ENCODE peak calls at places on chromosomes 11 and 22, in ten cellular contexts. L is H4; M is kidney tubule cell; U is iPS-NIHi11; E is stimulated activated naive B cell treated with anti-CD40 and anti-IgM and Interleukin-4, amounts not matched to agents 10 μg/mL and 1 μg/mL and 100 μg/mL, for 72 hours; P is activated CD4-positive, alpha-beta T cell treated with anti-CD3 and anti-CD28 coated beads for 36 hours; Z is naive thymus-derived CD8-positive, alpha-beta T cell; Q is HuH-7; C is activated T-helper 9 cell treated with anti-CD3 and anti-CD28 coated beads, Interleukin-2, amount 50 U/mL, for 16 hours; S is AG04450. X is an unnamed sample.

GRCh38 chr11:45092901-45093760 is 53.3 kb upstream of the PRDM11 start:
- DNase-seq in L (no peak), M (peak), U (no peak), E (no peak), P (peak), Z (no peak), Q (no peak), C (no peak), S (no peak), X (no peak)

GRCh38 chr22:50691521-50691920 is 18.9 kb downstream of the SHANK3 start:
- DNase-seq in L (no peak), M (peak), U (no peak), E (no peak), P (peak), Z (no peak), Q (peak), C (no peak), S (no peak), X (peak)

GRCh38 chr22:29129644-29130201 is 56.9 kb downstream of the KREMEN1 start:
- DNase-seq in L (no peak), M (no peak), U (no peak), E (no peak), P (no peak), Z (no peak), Q (no peak), C (no peak), S (no peak), X (no peak)

GRCh38 chr11:134050541-134051383 is 18.1 kb upstream of the JAM3 start:
- DNase-seq in L (peak), M (peak), U (peak), E (peak), P (peak), Z (peak), Q (peak), C (peak), S (no peak), X (peak)

GRCh38 chr11:111792955-111793500 is 26.8 kb upstream of the PPP2R1B start:
- DNase-seq in L (no peak), M (no peak), U (no peak), E (no peak), P (no peak), Z (no peak), Q (no peak), C (no peak), S (no peak), X (no peak)

GRCh38 chr22:30289980-30290313 is 642 bp upstream of the CASTOR1 start:
- DNase-seq in L (no peak), M (no peak), U (no peak), E (no peak), P (no peak), Z (peak), Q (no peak), C (no peak), S (no peak), X (no peak)

GRCh38 chr22:45205624-45205925 is 35.1 kb downstream of the KIAA0930 start:
- DNase-seq in L (no peak), M (no peak), U (no peak), E (no peak), P (no peak), Z (no peak), Q (no peak), C (no peak), S (no peak), X (no peak)

GRCh38 chr11:43577566-43578264 is 102.8 kb upstream of the HSD17B12 start:
- DNase-seq in L (no peak), M (no peak), U (no peak), E (no peak), P (no peak), Z (no peak), Q (no peak), C (no peak), S (no peak), X (no peak)

GRCh38 chr22:35410663-35411034 is 10.7 kb downstream of the MCM5 start:
- DNase-seq in L (no peak), M (no peak), U (no peak), E (no peak), P (no peak), Z (no peak), Q (no peak), C (no peak), S (no peak), X (no peak)

GRCh38 chr11:64207247-64208085 is 945 bp downstream of the FERMT3 start:
- DNase-seq in L (no peak), M (no peak), U (peak), E (peak), P (peak), Z (peak), Q (no peak), C (peak), S (no peak), X (peak)

GRCh38 chr22:44839721-44840120 is 87.3 kb downstream of the ARHGAP8 start:
- DNase-seq in L (no peak), M (no peak), U (no peak), E (no peak), P (no peak), Z (no peak), Q (no peak), C (no peak), S (no peak), X (no peak)

GRCh38 chr22:28799125-28799833 is 1.1 kb downstream of the XBP1 start:
- DNase-seq in L (peak), M (peak), U (no peak), E (peak), P (peak), Z (no peak), Q (peak), C (peak), S (peak), X (peak)

GRCh38 chr11:32316846-32317525 is 118.4 kb downstream of the WT1 start:
- DNase-seq in L (peak), M (no peak), U (no peak), E (no peak), P (no peak), Z (no peak), Q (no peak), C (no peak), S (no peak), X (no peak)

GRCh38 chr22:44456661-44457412 is 41.2 kb downstream of the RTL6 start:
- DNase-seq in L (no peak), M (no peak), U (no peak), E (no peak), P (no peak), Z (no peak), Q (no peak), C (no peak), S (no peak), X (no peak)

GRCh38 chr22:44738347-44738715 is 14.0 kb upstream of the ARHGAP8 start:
- DNase-seq in L (no peak), M (peak), U (peak), E (no peak), P (no peak), Z (no peak), Q (no peak), C (no peak), S (no peak), X (peak)

GRCh38 chr11:35030716-35031213 is 108.2 kb upstream of the CD44 start:
- DNase-seq in L (peak), M (peak), U (no peak), E (no peak), P (peak), Z (no peak), Q (no peak), C (peak), S (peak), X (peak)

X was measured in K562.